ENCODE peak calls at places on chromosomes 7 and 10, in four cellular contexts. J is OCI-LY7, F is left lung, O is GM06990. X is an unnamed sample.

GRCh38 chr10:96747734-96748550 is 27.6 kb upstream of the PIK3AP1 start:
- DNase-seq in J (peak), F (no peak), O (peak), X (no peak)

GRCh38 chr7:135486258-135486657 is 23.6 kb downstream of the CNOT4 start:
- DNase-seq in J (no peak), F (no peak), O (no peak), X (no peak)

GRCh38 chr10:35347899-35348608 is 11.7 kb downstream of the CCNY start:
- DNase-seq in J (no peak), F (no peak), O (no peak), X (no peak)

GRCh38 chr7:99267530-99268360 is 4.9 kb upstream of the MYH16 start:
- DNase-seq in J (no peak), F (no peak), O (no peak), X (no peak)

GRCh38 chr7:131072505-131073091 is 255.1 kb upstream of the MKLN1 start:
- DNase-seq in J (no peak), F (no peak), O (no peak), X (no peak)

GRCh38 chr7:123763191-123763661 is 14.4 kb upstream of the WASL start:
- DNase-seq in J (no peak), F (no peak), O (no peak), X (no peak)

GRCh38 chr10:33248638-33249037 is 85.8 kb downstream of the NRP1 start:
- DNase-seq in J (peak), F (no peak), O (no peak), X (no peak)

GRCh38 chr7:157279679-157279972 is 57.2 kb upstream of the DNAJB6 start:
- DNase-seq in J (no peak), F (no peak), O (no peak), X (no peak)

GRCh38 chr7:82375713-82376112 is 67.9 kb downstream of the CACNA2D1 start:
- DNase-seq in J (no peak), F (no peak), O (no peak), X (no peak)

GRCh38 chr7:30553141-30553540 is 41.5 kb upstream of the GARS1 start:
- DNase-seq in J (no peak), F (no peak), O (no peak), X (no peak)

GRCh38 chr10:3714526-3714925 is 70.5 kb downstream of the KLF6 start:
- DNase-seq in J (no peak), F (no peak), O (no peak), X (no peak)

GRCh38 chr10:63068246-63068645 is 64.9 kb upstream of the NRBF2 start:
- DNase-seq in J (no peak), F (no peak), O (no peak), X (no peak)

GRCh38 chr7:73425356-73425983 is 8.1 kb upstream of the FZD9 start:
- DNase-seq in J (no peak), F (no peak), O (no peak), X (no peak)

GRCh38 chr10:72858103-72858502 is 35.4 kb upstream of the OIT3 start:
- DNase-seq in J (no peak), F (no peak), O (no peak), X (no peak)

GRCh38 chr7:73308665-73309214 is at the start of gene NSUN5:
- DNase-seq in J (peak), F (peak), O (peak), X (peak)

GRCh38 chr10:59240581-59241183 is 64.2 kb downstream of the PHYHIPL start:
- DNase-seq in J (peak), F (no peak), O (no peak), X (no peak)

GRCh38 chr7:82410461-82410860 is 33.1 kb downstream of the CACNA2D1 start:
- DNase-seq in J (no peak), F (no peak), O (no peak), X (no peak)

GRCh38 chr7:45181286-45181960 is 23.8 kb downstream of the RAMP3 start:
- DNase-seq in J (no peak), F (peak), O (no peak), X (no peak)

GRCh38 chr10:70729763-70730357 is 55.3 kb downstream of the TBATA start:
- DNase-seq in J (no peak), F (no peak), O (no peak), X (no peak)

GRCh38 chr7:129136887-129137647 is 7.4 kb upstream of the TSPAN33 start:
- DNase-seq in J (peak), F (no peak), O (peak), X (no peak)

GRCh38 chr7:144738708-144739314 is 97.0 kb downstream of the TPK1 start:
- DNase-seq in J (peak), F (no peak), O (no peak), X (no peak)

GRCh38 chr10:29105516-29106215 is 183.2 kb upstream of the LYZL1 start:
- DNase-seq in J (no peak), F (no peak), O (no peak), X (no peak)

GRCh38 chr10:118669020-118669766 is 73.7 kb upstream of the PRLHR start:
- DNase-seq in J (no peak), F (no peak), O (no peak), X (no peak)

GRCh38 chr7:84484502-84485079 is 290.0 kb upstream of the SEMA3A start:
- DNase-seq in J (no peak), F (no peak), O (no peak), X (no peak)

GRCh38 chr10:17958049-17958448 is 6.3 kb downstream of the SLC39A12 start:
- DNase-seq in J (no peak), F (no peak), O (no peak), X (no peak)

GRCh38 chr10:2619472-2619871 is 447.9 kb upstream of the PFKP start:
- DNase-seq in J (peak), F (no peak), O (no peak), X (no peak)

GRCh38 chr10:31118561-31118960 is 86.9 kb upstream of the ZNF438 start:
- DNase-seq in J (no peak), F (no peak), O (no peak), X (no peak)

GRCh38 chr7:100949931-100950443 is 653 bp downstream of the MUC3A start:
- DNase-seq in J (no peak), F (no peak), O (no peak), X (no peak)

GRCh38 chr7:100951172-100951571 is 1.8 kb downstream of the MUC3A start:
- DNase-seq in J (no peak), F (no peak), O (no peak), X (no peak)

GRCh38 chr7:100946766-100947365 is 2.5 kb upstream of the MUC3A start:
- DNase-seq in J (no peak), F (no peak), O (no peak), X (no peak)

GRCh38 chr7:100947792-100948191 is 1.5 kb upstream of the MUC3A start:
- DNase-seq in J (no peak), F (no peak), O (no peak), X (no peak)

DNA sequence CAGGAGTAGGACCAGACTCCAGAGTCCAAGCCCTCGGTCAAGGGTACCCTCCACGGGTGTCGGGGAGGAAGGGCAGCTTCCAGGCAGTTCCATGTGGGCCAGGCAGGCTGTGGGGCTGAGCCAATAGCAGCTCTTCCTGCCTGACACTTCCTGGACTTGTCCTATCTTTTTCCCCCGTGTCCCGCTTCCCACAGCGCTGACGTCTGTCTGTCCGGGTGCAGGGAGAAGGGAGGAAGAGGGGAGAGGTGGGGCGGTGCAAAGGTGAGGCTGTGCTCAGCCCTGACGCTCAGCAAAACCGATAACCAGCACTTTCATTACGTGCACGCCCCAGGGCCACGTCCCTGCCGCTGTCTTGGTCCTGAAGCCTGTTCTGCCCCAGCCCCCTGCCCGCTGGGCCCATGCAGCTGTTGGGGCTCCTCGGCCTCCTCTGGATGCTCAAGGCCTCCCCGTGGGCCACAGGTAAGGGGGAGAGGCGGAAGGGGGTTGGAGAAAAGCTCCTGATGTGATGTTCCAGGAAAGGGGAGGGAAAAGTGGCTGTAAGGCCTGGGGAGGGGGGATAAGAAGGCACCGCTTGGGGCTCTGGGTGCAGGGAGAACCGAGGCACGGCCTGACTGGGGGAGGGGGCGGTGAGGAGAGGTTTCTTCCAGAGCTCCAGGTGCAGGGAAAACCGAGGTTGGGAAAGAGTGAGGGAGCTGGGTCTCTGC is at the start of gene MUC3A:
- DNase-seq in J (no peak), F (no peak), O (no peak), X (no peak)
- TF ChIP-seq CTCF in J (no peak), F (no peak), O (no peak), X (no peak)

GRCh38 chr10:85810674-85811073 is 555.9 kb downstream of the GRID1 start:
- DNase-seq in J (no peak), F (no peak), O (no peak), X (no peak)
- TF ChIP-seq CTCF in J (no peak), F (no peak), O (no peak), X (no peak)

DNA sequence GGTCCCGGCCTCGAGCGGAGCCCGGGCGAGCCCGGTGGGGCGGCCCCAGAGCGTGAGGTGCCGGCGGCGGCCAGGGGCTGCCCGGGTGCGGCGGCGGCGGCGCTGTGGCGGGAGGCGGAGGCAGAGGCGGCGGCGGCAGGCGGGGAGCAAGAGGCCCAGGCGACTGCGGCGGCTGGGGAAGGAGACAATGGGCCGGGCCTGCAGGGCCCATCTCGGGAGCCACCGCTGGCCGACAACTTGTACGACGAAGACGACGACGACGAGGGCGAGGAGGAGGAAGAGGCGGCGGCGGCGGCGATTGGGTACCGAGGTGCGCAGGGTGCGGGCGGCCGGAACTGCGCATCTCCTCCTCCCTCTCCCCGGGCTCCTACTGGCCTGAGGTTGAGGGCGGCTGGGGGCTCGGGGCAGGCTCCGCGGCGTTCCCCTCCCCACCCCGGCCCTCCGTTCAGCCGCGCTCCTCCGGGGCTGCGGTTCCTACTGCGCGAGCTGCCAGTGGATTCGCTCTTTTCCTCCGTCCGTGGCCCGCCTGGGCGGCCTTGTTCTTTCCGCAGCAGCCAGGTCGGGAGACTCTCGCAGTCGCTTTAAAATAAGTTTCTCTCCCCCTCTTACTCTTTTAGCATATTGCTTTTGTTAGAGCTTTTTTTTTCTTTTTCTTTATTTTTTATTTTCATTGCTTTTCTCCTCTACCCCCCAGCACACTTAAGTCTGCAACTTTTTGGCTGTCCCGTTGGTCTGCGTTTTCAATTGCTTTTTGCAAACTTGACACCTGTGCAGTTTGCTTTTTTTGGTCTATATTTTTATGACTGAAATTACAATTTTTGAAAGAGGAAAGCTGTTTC is 605 bp downstream of the SIRT1 start:
- DNase-seq in J (peak), F (peak), O (peak), X (peak)
- TF ChIP-seq CTCF in J (peak), F (no peak), O (no peak), X (no peak)

GRCh38 chr10:84574101-84574500 is 245.7 kb downstream of the CCSER2 start:
- DNase-seq in J (no peak), F (no peak), O (no peak), X (no peak)
- TF ChIP-seq CTCF in J (peak), F (no peak), O (peak), X (no peak)

GRCh38 chr7:80869385-80869784 is 49.5 kb downstream of the SEMA3C start:
- DNase-seq in J (no peak), F (no peak), O (no peak), X (no peak)
- TF ChIP-seq CTCF in J (no peak), F (no peak), O (no peak), X (no peak)

GRCh38 chr10:48242160-48242904 is 32.2 kb downstream of the FRMPD2 start:
- DNase-seq in J (no peak), F (no peak), O (no peak), X (no peak)
- TF ChIP-seq CTCF in J (no peak), F (no peak), O (no peak), X (no peak)

GRCh38 chr10:93813507-93814465 is 56.0 kb downstream of the LGI1 start:
- DNase-seq in J (peak), F (peak), O (peak), X (peak)
- TF ChIP-seq CTCF in J (peak), F (peak), O (peak), X (no peak)

GRCh38 chr10:13348216-13349017 is at the start of gene SEPHS1:
- DNase-seq in J (peak), F (peak), O (peak), X (no peak)
- TF ChIP-seq CTCF in J (peak), F (no peak), O (no peak), X (no peak)

DNA sequence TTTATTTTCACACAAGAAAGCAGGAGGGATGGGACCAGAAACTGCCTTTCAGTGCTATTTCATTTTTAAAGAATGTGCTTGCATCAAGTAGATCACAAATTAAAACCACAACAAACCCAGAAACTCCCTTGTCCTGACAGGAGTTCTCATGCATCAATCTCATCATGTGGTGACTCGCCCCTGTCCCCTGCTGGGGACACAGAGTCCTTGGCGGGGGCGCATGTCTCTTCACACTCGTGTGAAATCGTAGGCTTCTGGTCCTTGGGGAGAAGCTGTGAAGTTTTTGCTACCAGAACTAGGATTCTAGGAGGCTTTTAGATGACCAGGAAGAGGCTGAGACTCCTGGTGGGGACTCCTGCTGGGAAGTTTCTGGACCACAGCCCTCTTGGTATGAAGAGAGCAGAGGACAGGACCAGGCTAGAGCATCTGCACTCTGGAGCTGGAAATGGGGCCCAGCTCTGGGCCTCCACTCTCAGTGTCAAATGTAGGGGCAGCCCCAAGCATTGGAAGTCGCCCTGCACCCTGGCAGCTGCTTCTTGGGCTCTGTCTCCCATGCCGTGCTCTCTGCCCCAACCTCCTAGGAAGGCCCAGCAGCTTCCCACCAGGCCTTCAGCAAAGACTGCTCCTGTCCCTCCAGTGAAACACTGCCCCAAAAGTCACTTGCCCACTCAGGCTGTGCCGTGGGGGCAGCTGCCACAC is 9.8 kb upstream of the OPN4 start:
- DNase-seq in J (peak), F (no peak), O (no peak), X (no peak)
- TF ChIP-seq CTCF in J (peak), F (no peak), O (peak), X (no peak)

GRCh38 chr10:21496285-21497176 is 29.0 kb downstream of the SKIDA1 start:
- DNase-seq in J (peak), F (no peak), O (peak), X (no peak)
- TF ChIP-seq CTCF in J (peak), F (no peak), O (peak), X (no peak)

X was measured in omental fat pad.